ENCODE peak calls at places on chromosome 17, in six cellular contexts. O is pancreas, S is A549, N is uterus, M is hepatocyte, H is neural progenitor cell. Z is an unnamed sample.

GRCh38 chr17:49901460-49902331 is 53.8 kb upstream of the TAC4 start:
- DNase-seq in O (peak; percentile 53), S (no peak), N (no peak), M (peak; percentile 68), H (peak; percentile 50), Z (no peak)

GRCh38 chr17:48575066-48575582 is 3.0 kb downstream of the HOXB4 start:
- DNase-seq in O (no peak), S (no peak), N (no peak), M (no peak), H (no peak), Z (no peak)

GRCh38 chr17:16939606-16940115 is 32.3 kb downstream of the TNFRSF13B start:
- DNase-seq in O (no peak), S (no peak), N (no peak), M (peak; percentile 4), H (no peak), Z (no peak)

GRCh38 chr17:44221072-44221861 is 1.8 kb upstream of the UBTF start:
- DNase-seq in O (peak; percentile 80), S (peak; percentile 85), N (peak; percentile 71), M (peak; percentile 88), H (peak; percentile 92), Z (peak; percentile 76)

GRCh38 chr17:8791248-8791909 is 7.8 kb downstream of the MFSD6L start:
- DNase-seq in O (no peak), S (no peak), N (no peak), M (no peak), H (no peak), Z (no peak)

GRCh38 chr17:51298508-51299371 is 38.4 kb downstream of the UTP18 start:
- DNase-seq in O (no peak), S (peak; percentile 67), N (no peak), M (peak; percentile 65), H (peak; percentile 67), Z (no peak)

GRCh38 chr17:50829336-50829735 is 6.0 kb upstream of the WFIKKN2 start:
- DNase-seq in O (no peak), S (no peak), N (no peak), M (no peak), H (no peak), Z (peak; percentile 25)

GRCh38 chr17:44417553-44417952 is 28.1 kb upstream of the ITGA2B start:
- DNase-seq in O (no peak), S (peak; percentile 47), N (no peak), M (no peak), H (no peak), Z (no peak)

GRCh38 chr17:12667299-12667958 is 1.7 kb downstream of the MYOCD start:
- DNase-seq in O (no peak), S (peak; percentile 90), N (peak; percentile 46), M (peak; percentile 59), H (peak; percentile 85), Z (peak; percentile 60)

GRCh38 chr17:79941088-79942010 is 94.3 kb downstream of the TBC1D16 start:
- DNase-seq in O (peak; percentile 42), S (no peak), N (no peak), M (no peak), H (no peak), Z (no peak)

GRCh38 chr17:63961355-63962207 is 11.1 kb downstream of the SCN4A start:
- DNase-seq in O (peak; percentile 69), S (peak; percentile 90), N (peak; percentile 37), M (peak; percentile 80), H (peak; percentile 98), Z (peak; percentile 70)

GRCh38 chr17:39777534-39778365 is 40.0 kb downstream of the GRB7 start:
- DNase-seq in O (no peak), S (no peak), N (no peak), M (no peak), H (no peak), Z (no peak)

GRCh38 chr17:50618300-50618699 is 16.4 kb upstream of the ABCC3 start:
- DNase-seq in O (no peak), S (no peak), N (no peak), M (no peak), H (no peak), Z (no peak)

GRCh38 chr17:34370997-34371395 is 8.0 kb upstream of the CCL1 start:
- DNase-seq in O (no peak), S (no peak), N (no peak), M (peak; percentile 40), H (no peak), Z (no peak)

GRCh38 chr17:50684612-50685333 is 22.9 kb downstream of the ANKRD40 start:
- DNase-seq in O (peak; percentile 76), S (peak; percentile 82), N (no peak), M (peak; percentile 81), H (peak; percentile 33), Z (no peak)

GRCh38 chr17:18951941-18952842 is at the start of gene SLC5A10:
- DNase-seq in O (no peak), S (peak; percentile 51), N (no peak), M (no peak), H (peak; percentile 47), Z (no peak)

GRCh38 chr17:49224198-49224996 is 6.2 kb downstream of the PHOSPHO1 start:
- DNase-seq in O (peak; percentile 46), S (no peak), N (no peak), M (peak; percentile 35), H (peak; percentile 53), Z (no peak)

GRCh38 chr17:51734462-51734861 is 424.1 kb downstream of the CA10 start:
- DNase-seq in O (no peak), S (no peak), N (no peak), M (no peak), H (peak; percentile 29), Z (no peak)

GRCh38 chr17:8965394-8966168 is at the start of gene PIK3R5:
- DNase-seq in O (peak; percentile 72), S (no peak), N (no peak), M (peak; percentile 78), H (peak; percentile 82), Z (no peak)

GRCh38 chr17:1241904-1242303 is 28.3 kb upstream of the BHLHA9 start:
- DNase-seq in O (no peak), S (no peak), N (peak; percentile 56), M (no peak), H (no peak), Z (no peak)

GRCh38 chr17:77320501-77321256 is 179.9 kb downstream of the SEC14L1 start:
- DNase-seq in O (no peak), S (peak; percentile 52), N (peak; percentile 66), M (no peak), H (no peak), Z (peak; percentile 51)

GRCh38 chr17:59643159-59643857 is 23.6 kb downstream of the CLTC start:
- DNase-seq in O (no peak), S (no peak), N (no peak), M (no peak), H (no peak), Z (no peak)

GRCh38 chr17:51305182-51305581 is 44.8 kb downstream of the UTP18 start:
- DNase-seq in O (no peak), S (no peak), N (no peak), M (no peak), H (no peak), Z (no peak)

GRCh38 chr17:77585142-77585860 is 373.2 kb upstream of the TNRC6C start:
- DNase-seq in O (no peak), S (no peak), N (no peak), M (no peak), H (no peak), Z (no peak)

GRCh38 chr17:1216209-1216937 is 36.6 kb upstream of the ABR start:
- DNase-seq in O (no peak), S (no peak), N (no peak), M (no peak), H (peak; percentile 23), Z (no peak)

GRCh38 chr17:59845595-59846390 is 47.0 kb downstream of the TUBD1 start:
- DNase-seq in O (peak; percentile 58), S (peak; percentile 99), N (no peak), M (peak; percentile 72), H (no peak), Z (no peak)

GRCh38 chr17:71709974-71710373 is 410.8 kb upstream of the SOX9 start:
- DNase-seq in O (no peak), S (no peak), N (no peak), M (peak; percentile 2), H (peak; percentile 17), Z (no peak)

GRCh38 chr17:28338056-28338768 is 2.7 kb downstream of the TNFAIP1 start:
- DNase-seq in O (no peak), S (no peak), N (no peak), M (no peak), H (no peak), Z (no peak)

GRCh38 chr17:20116683-20117309 is 107.6 kb downstream of the SPECC1 start:
- DNase-seq in O (no peak), S (peak; percentile 75), N (peak; percentile 28), M (peak; percentile 71), H (peak; percentile 85), Z (peak; percentile 43)

DNA sequence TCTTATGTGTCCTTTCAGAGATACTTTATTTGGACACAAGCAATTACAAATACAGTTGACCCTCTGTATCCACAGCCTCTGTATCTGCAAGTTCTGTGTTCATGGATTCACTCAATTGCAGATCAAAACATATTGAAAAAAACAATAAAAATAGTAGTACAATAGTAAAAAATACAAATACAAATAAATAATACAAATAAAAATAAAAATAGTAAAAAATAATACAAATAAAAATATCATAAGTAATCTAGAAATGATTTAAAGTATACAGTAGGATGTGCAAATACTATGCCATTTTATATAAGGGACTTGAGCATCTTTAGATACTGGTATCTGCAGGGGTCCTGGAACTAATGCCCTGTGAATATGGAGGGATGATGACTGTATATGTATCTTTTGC is 47.4 kb upstream of the WSB1 start:
- DNase-seq in O (no peak), S (no peak), N (no peak), M (no peak), H (no peak), Z (no peak)
- H3K4me1 ChIP-seq in O (peaks cover 10% of the 10 kb centered on the region), S (peaks cover 52% of the 10 kb centered on the region), N (peaks cover 3% of the 10 kb centered on the region), M (peaks cover 11% of the 10 kb centered on the region), H (no peaks in the 10 kb centered on the region), Z (peaks cover 5% of the 10 kb centered on the region)

DNA sequence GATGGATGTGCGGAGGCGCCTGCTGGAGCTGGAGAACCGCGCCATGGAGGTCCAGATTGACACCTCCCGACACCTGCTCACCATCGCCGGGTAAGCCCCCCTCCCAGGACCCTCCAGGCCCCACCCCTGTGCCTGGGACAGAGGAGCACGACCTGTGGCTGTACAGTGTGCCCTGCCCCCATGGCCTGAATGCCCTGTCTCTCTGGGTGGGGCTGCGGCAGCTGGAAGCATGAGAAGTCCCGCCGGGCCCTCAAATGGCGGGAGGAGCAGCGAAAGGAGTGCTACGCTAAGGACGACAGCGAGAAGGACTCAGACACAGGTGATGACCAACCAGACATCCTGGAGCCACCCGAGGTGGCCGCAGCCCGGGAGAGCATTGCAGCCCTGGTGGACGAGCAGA is 11.2 kb downstream of the BTBD17 start:
- DNase-seq in O (no peak), S (no peak), N (no peak), M (no peak), H (no peak), Z (no peak)
- H3K27ac ChIP-seq in O (no peak overlapping the region), S (no peak overlapping the region), N (no peak overlapping the region), M (no peak overlapping the region), H (no peak overlapping the region), Z (no peak overlapping the region)

DNA sequence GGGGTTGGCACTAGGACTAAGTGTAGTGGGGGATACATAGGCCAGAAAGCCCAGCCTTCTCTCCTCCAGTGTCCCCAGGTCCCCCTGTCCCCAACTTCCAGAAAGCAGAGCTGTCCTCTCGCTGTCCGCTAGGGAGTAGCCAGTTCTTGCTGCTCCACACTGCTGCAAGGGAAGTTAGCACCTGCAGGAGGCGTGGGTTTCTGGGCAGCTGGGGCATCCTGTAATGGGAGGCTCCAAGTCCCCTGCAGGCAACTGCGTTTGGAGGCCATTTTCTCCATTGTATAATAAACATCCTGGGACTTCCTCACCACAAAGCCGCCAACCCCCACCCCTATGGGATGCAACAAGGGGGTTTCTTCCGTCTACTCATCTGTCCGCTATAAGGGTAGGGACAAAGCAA is 1.7 kb downstream of the RPRML start:
- DNase-seq in O (peak; percentile 49), S (peak; percentile 89), N (no peak), M (peak; percentile 65), H (peak; percentile 93), Z (no peak)
- TF ChIP-seq CTCF in O (no peak), S (peak; percentile 24), N (no peak), M (peak; percentile 25), H (peak; percentile 73), Z (no peak)

GRCh38 chr17:2595736-2596135 is 2.3 kb downstream of the PAFAH1B1 start:
- DNase-seq in O (no peak), S (no peak), N (no peak), M (no peak), H (no peak), Z (no peak)
- H3K4me1 ChIP-seq in O (peaks cover 37% of the 10 kb centered on the region), S (peaks cover 50% of the 10 kb centered on the region), N (peaks cover 5% of the 10 kb centered on the region), M (peaks cover 14% of the 10 kb centered on the region), H (peaks cover 12% of the 10 kb centered on the region), Z (peaks cover 1% of the 10 kb centered on the region)

Z was measured in ovary.